ENCODE peak calls at places on chromosomes 16 and 17, in five cellular contexts. M is posterior vena cava; S is activated CD4-positive, alpha-beta T cell treated with anti-CD3 and anti-CD28 coated beads for 4 hours; T is neuronal stem cell; L is RPMI7951. Q is an unnamed sample.

GRCh38 chr17:7249830-7250229 is 1.7 kb downstream of the CTDNEP1 start:
- DNase-seq in M (no peak), S (no peak), T (no peak), L (no peak), Q (no peak)

GRCh38 chr16:81755915-81756644 is 23.0 kb upstream of the PLCG2 start:
- DNase-seq in M (no peak), S (no peak), T (no peak), L (no peak), Q (no peak)

GRCh38 chr16:80285089-80285488 is 255.7 kb upstream of the DYNLRB2 start:
- DNase-seq in M (no peak), S (no peak), T (no peak), L (peak; percentile 69), Q (peak; percentile 59)

GRCh38 chr17:82873521-82873920 is 33.7 kb upstream of the ZNF750 start:
- DNase-seq in M (peak; percentile 80), S (no peak), T (no peak), L (no peak), Q (no peak)

GRCh38 chr17:45841883-45842525 is 2.7 kb upstream of the SPPL2C start:
- DNase-seq in M (no peak), S (no peak), T (no peak), L (no peak), Q (no peak)

GRCh38 chr17:47315451-47316266 is 8.1 kb upstream of the EFCAB13 start:
- DNase-seq in M (no peak), S (peak; percentile 16), T (peak; percentile 24), L (peak; percentile 69), Q (peak; percentile 56)

GRCh38 chr16:24382929-24383328 is 126.8 kb downstream of the CACNG3 start:
- DNase-seq in M (no peak), S (no peak), T (peak; percentile 31), L (no peak), Q (no peak)

GRCh38 chr16:29765167-29766032 is 12.7 kb upstream of the ZG16 start:
- DNase-seq in M (no peak), S (no peak), T (no peak), L (no peak), Q (peak; percentile 35)

GRCh38 chr16:66226762-66227161 is 139.7 kb upstream of the CDH5 start:
- DNase-seq in M (peak; percentile 43), S (no peak), T (no peak), L (no peak), Q (no peak)